ENCODE peak calls at places on chromosomes 3 and 15, in six cellular contexts. One of them, this sample, is unnamed.

GRCh38 chr3:155169221-155169620 is 89.1 kb downstream of the MME start:
- ATAC-seq in HepG2: no peak
- ATAC-seq in psoas muscle: no peak
- ATAC-seq in lower lobe of right lung: no peak
- ATAC-seq in Right ventricle myocardium superior: no peak
- ATAC-seq in activated T-cell treated with anti-CD3 and anti-CD28 coated beads, Interleukin-2, amount 50 U/mL, for 72 hours: no peak
- ATAC-seq in this sample: no peak

GRCh38 chr3:49428697-49429100 is 425 bp downstream of the NICN1 start:
- ATAC-seq in activated T-cell treated with anti-CD3 and anti-CD28 coated beads, Interleukin-2, amount 50 U/mL, for 72 hours: peak; percentile 14
- ATAC-seq in psoas muscle: peak; percentile 3
- ATAC-seq in lower lobe of right lung: peak; percentile 5
- ATAC-seq in HepG2: peak; percentile 24
- ATAC-seq in Right ventricle myocardium superior: peak; percentile 3
- ATAC-seq in this sample: peak; percentile 4

GRCh38 chr3:113744941-113745272 is 1.1 kb downstream of the NAA50 start:
- ATAC-seq in HepG2: no peak
- ATAC-seq in Right ventricle myocardium superior: no peak
- ATAC-seq in psoas muscle: no peak
- ATAC-seq in activated T-cell treated with anti-CD3 and anti-CD28 coated beads, Interleukin-2, amount 50 U/mL, for 72 hours: no peak
- ATAC-seq in lower lobe of right lung: no peak
- ATAC-seq in this sample: no peak

GRCh38 chr15:65926899-65927298 is 57.6 kb downstream of the RAB11A start:
- ATAC-seq in lower lobe of right lung: no peak
- ATAC-seq in activated T-cell treated with anti-CD3 and anti-CD28 coated beads, Interleukin-2, amount 50 U/mL, for 72 hours: peak; percentile 21
- ATAC-seq in psoas muscle: no peak
- ATAC-seq in Right ventricle myocardium superior: no peak
- ATAC-seq in HepG2: no peak
- ATAC-seq in this sample: no peak

GRCh38 chr3:50554553-50554952 is 13.0 kb downstream of the C3orf18 start:
- ATAC-seq in Right ventricle myocardium superior: no peak
- ATAC-seq in activated T-cell treated with anti-CD3 and anti-CD28 coated beads, Interleukin-2, amount 50 U/mL, for 72 hours: peak; percentile 61
- ATAC-seq in HepG2: no peak
- ATAC-seq in lower lobe of right lung: no peak
- ATAC-seq in psoas muscle: no peak
- ATAC-seq in this sample: no peak

GRCh38 chr3:153960701-153961100 is 160.5 kb upstream of the ARHGEF26 start:
- ATAC-seq in lower lobe of right lung: no peak
- ATAC-seq in psoas muscle: no peak
- ATAC-seq in HepG2: no peak
- ATAC-seq in activated T-cell treated with anti-CD3 and anti-CD28 coated beads, Interleukin-2, amount 50 U/mL, for 72 hours: no peak
- ATAC-seq in Right ventricle myocardium superior: no peak
- ATAC-seq in this sample: no peak

GRCh38 chr3:18442743-18443669 is 17.9 kb upstream of the SATB1 start:
- ATAC-seq in activated T-cell treated with anti-CD3 and anti-CD28 coated beads, Interleukin-2, amount 50 U/mL, for 72 hours: peak; percentile 25
- ATAC-seq in Right ventricle myocardium superior: no peak
- ATAC-seq in psoas muscle: no peak
- ATAC-seq in lower lobe of right lung: no peak
- ATAC-seq in HepG2: no peak
- ATAC-seq in this sample: no peak

GRCh38 chr15:99250001-99250400 is 620 bp upstream of the TTC23 start:
- ATAC-seq in psoas muscle: no peak
- ATAC-seq in Right ventricle myocardium superior: no peak
- ATAC-seq in activated T-cell treated with anti-CD3 and anti-CD28 coated beads, Interleukin-2, amount 50 U/mL, for 72 hours: no peak
- ATAC-seq in HepG2: no peak
- ATAC-seq in lower lobe of right lung: no peak
- ATAC-seq in this sample: no peak

GRCh38 chr3:140942221-140943104 is 827 bp downstream of the SLC25A36 start:
- ATAC-seq in Right ventricle myocardium superior: peak; percentile 68
- ATAC-seq in HepG2: peak; percentile 60
- ATAC-seq in psoas muscle: peak; percentile 63
- ATAC-seq in activated T-cell treated with anti-CD3 and anti-CD28 coated beads, Interleukin-2, amount 50 U/mL, for 72 hours: peak; percentile 30
- ATAC-seq in lower lobe of right lung: peak; percentile 85
- ATAC-seq in this sample: peak; percentile 31

GRCh38 chr3:170233532-170233931 is 11.3 kb downstream of the PRKCI start:
- ATAC-seq in psoas muscle: no peak
- ATAC-seq in activated T-cell treated with anti-CD3 and anti-CD28 coated beads, Interleukin-2, amount 50 U/mL, for 72 hours: no peak
- ATAC-seq in HepG2: no peak
- ATAC-seq in lower lobe of right lung: peak; percentile 89
- ATAC-seq in Right ventricle myocardium superior: peak; percentile 66
- ATAC-seq in this sample: peak; percentile 83

GRCh38 chr3:47874913-47875312 is 72.0 kb downstream of the DHX30 start:
- ATAC-seq in Right ventricle myocardium superior: peak; percentile 42
- ATAC-seq in activated T-cell treated with anti-CD3 and anti-CD28 coated beads, Interleukin-2, amount 50 U/mL, for 72 hours: no peak
- ATAC-seq in lower lobe of right lung: no peak
- ATAC-seq in HepG2: no peak
- ATAC-seq in psoas muscle: no peak
- ATAC-seq in this sample: no peak

GRCh38 chr3:40837300-40837699 is 312.5 kb downstream of the ZNF621 start:
- ATAC-seq in Right ventricle myocardium superior: no peak
- ATAC-seq in psoas muscle: no peak
- ATAC-seq in activated T-cell treated with anti-CD3 and anti-CD28 coated beads, Interleukin-2, amount 50 U/mL, for 72 hours: no peak
- ATAC-seq in lower lobe of right lung: no peak
- ATAC-seq in HepG2: no peak
- ATAC-seq in this sample: no peak

GRCh38 chr15:74158855-74159650 is 14.5 kb upstream of the ISLR start:
- ATAC-seq in HepG2: no peak
- ATAC-seq in psoas muscle: no peak
- ATAC-seq in activated T-cell treated with anti-CD3 and anti-CD28 coated beads, Interleukin-2, amount 50 U/mL, for 72 hours: peak; percentile 69
- ATAC-seq in Right ventricle myocardium superior: no peak
- ATAC-seq in lower lobe of right lung: no peak
- ATAC-seq in this sample: peak; percentile 28

GRCh38 chr3:69562001-69562400 is 176.1 kb upstream of the FRMD4B start:
- ATAC-seq in Right ventricle myocardium superior: no peak
- ATAC-seq in activated T-cell treated with anti-CD3 and anti-CD28 coated beads, Interleukin-2, amount 50 U/mL, for 72 hours: no peak
- ATAC-seq in lower lobe of right lung: peak; percentile 37
- ATAC-seq in psoas muscle: no peak
- ATAC-seq in HepG2: no peak
- ATAC-seq in this sample: no peak

GRCh38 chr3:45772341-45773035 is 23.8 kb downstream of the SLC6A20 start:
- ATAC-seq in activated T-cell treated with anti-CD3 and anti-CD28 coated beads, Interleukin-2, amount 50 U/mL, for 72 hours: peak; percentile 80
- ATAC-seq in Right ventricle myocardium superior: no peak
- ATAC-seq in HepG2: no peak
- ATAC-seq in lower lobe of right lung: no peak
- ATAC-seq in psoas muscle: no peak
- ATAC-seq in this sample: no peak

GRCh38 chr3:183594636-183595035 is 39.1 kb upstream of the KLHL6 start:
- ATAC-seq in lower lobe of right lung: no peak
- ATAC-seq in psoas muscle: no peak
- ATAC-seq in HepG2: no peak
- ATAC-seq in Right ventricle myocardium superior: no peak
- ATAC-seq in activated T-cell treated with anti-CD3 and anti-CD28 coated beads, Interleukin-2, amount 50 U/mL, for 72 hours: no peak
- ATAC-seq in this sample: no peak

GRCh38 chr3:46833346-46834300 is 29.6 kb downstream of the MYL3 start:
- ATAC-seq in lower lobe of right lung: peak; percentile 26
- ATAC-seq in Right ventricle myocardium superior: peak; percentile 13
- ATAC-seq in HepG2: no peak
- ATAC-seq in psoas muscle: peak; percentile 47
- ATAC-seq in activated T-cell treated with anti-CD3 and anti-CD28 coated beads, Interleukin-2, amount 50 U/mL, for 72 hours: no peak
- ATAC-seq in this sample: no peak

GRCh38 chr3:50207359-50208042 is 2.4 kb downstream of the SLC38A3 start:
- ATAC-seq in activated T-cell treated with anti-CD3 and anti-CD28 coated beads, Interleukin-2, amount 50 U/mL, for 72 hours: no peak
- ATAC-seq in HepG2: no peak
- ATAC-seq in psoas muscle: peak; percentile 24
- ATAC-seq in Right ventricle myocardium superior: no peak
- ATAC-seq in lower lobe of right lung: no peak
- ATAC-seq in this sample: no peak

GRCh38 chr15:49155834-49156627 is 632 bp upstream of the COPS2 start:
- ATAC-seq in activated T-cell treated with anti-CD3 and anti-CD28 coated beads, Interleukin-2, amount 50 U/mL, for 72 hours: no peak
- ATAC-seq in lower lobe of right lung: no peak
- ATAC-seq in psoas muscle: no peak
- ATAC-seq in Right ventricle myocardium superior: no peak
- ATAC-seq in HepG2: peak; percentile 53
- ATAC-seq in this sample: no peak

GRCh38 chr3:101963902-101964362 is 114.6 kb downstream of the NFKBIZ start:
- ATAC-seq in psoas muscle: peak; percentile 51
- ATAC-seq in Right ventricle myocardium superior: no peak
- ATAC-seq in activated T-cell treated with anti-CD3 and anti-CD28 coated beads, Interleukin-2, amount 50 U/mL, for 72 hours: peak; percentile 80
- ATAC-seq in HepG2: no peak
- ATAC-seq in lower lobe of right lung: no peak
- ATAC-seq in this sample: peak; percentile 58

GRCh38 chr3:42980909-42981308 is 1.8 kb downstream of the GASK1A start:
- ATAC-seq in lower lobe of right lung: no peak
- ATAC-seq in psoas muscle: peak; percentile 24
- ATAC-seq in Right ventricle myocardium superior: no peak
- ATAC-seq in HepG2: no peak
- ATAC-seq in activated T-cell treated with anti-CD3 and anti-CD28 coated beads, Interleukin-2, amount 50 U/mL, for 72 hours: no peak
- ATAC-seq in this sample: peak; percentile 44

GRCh38 chr3:152319256-152319655 is 50.5 kb downstream of the MBNL1 start:
- ATAC-seq in HepG2: no peak
- ATAC-seq in lower lobe of right lung: no peak
- ATAC-seq in activated T-cell treated with anti-CD3 and anti-CD28 coated beads, Interleukin-2, amount 50 U/mL, for 72 hours: peak; percentile 52
- ATAC-seq in Right ventricle myocardium superior: no peak
- ATAC-seq in psoas muscle: no peak
- ATAC-seq in this sample: no peak

GRCh38 chr15:44535509-44536297 is 1.2 kb upstream of the EIF3J start:
- ATAC-seq in activated T-cell treated with anti-CD3 and anti-CD28 coated beads, Interleukin-2, amount 50 U/mL, for 72 hours: no peak
- ATAC-seq in HepG2: no peak
- ATAC-seq in lower lobe of right lung: no peak
- ATAC-seq in psoas muscle: no peak
- ATAC-seq in Right ventricle myocardium superior: no peak
- ATAC-seq in this sample: no peak

GRCh38 chr3:172716476-172716875 is 5.6 kb upstream of the NCEH1 start:
- ATAC-seq in activated T-cell treated with anti-CD3 and anti-CD28 coated beads, Interleukin-2, amount 50 U/mL, for 72 hours: no peak
- ATAC-seq in lower lobe of right lung: peak; percentile 92
- ATAC-seq in psoas muscle: no peak
- ATAC-seq in Right ventricle myocardium superior: peak; percentile 79
- ATAC-seq in HepG2: no peak
- ATAC-seq in this sample: peak; percentile 77

This sample was measured in gastroesophageal sphincter.